ENCODE peak calls at places on chromosomes 12 and 14, in nine cellular contexts. Q, I, V, E, X, U, N, J and Z are unnamed samples.

GRCh38 chr14:89667983-89668382 is 250.9 kb upstream of the FOXN3 start:
- DNase-seq in E (no peak), N (no peak), I (peak), V (no peak), U (peak), J (no peak), Q (no peak), X (no peak), Z (no peak)

GRCh38 chr12:12015073-12015685 is 55.6 kb upstream of the BCL2L14 start:
- DNase-seq in E (no peak), X (no peak), U (no peak), I (no peak), V (no peak), Q (no peak), J (no peak), N (no peak), Z (no peak)

GRCh38 chr14:95490727-95491451 is 25.6 kb downstream of the SYNE3 start:
- DNase-seq in J (no peak), N (peak), X (no peak), I (peak), E (peak), U (peak), V (no peak), Q (no peak), Z (no peak)

GRCh38 chr14:105498430-105499255 is 7.6 kb downstream of the TEDC1 start:
- DNase-seq in I (no peak), V (peak), J (no peak), Q (no peak), E (no peak), X (no peak), U (no peak), N (no peak), Z (no peak)

GRCh38 chr12:3077572-3078081 is 448 bp downstream of the TSPAN9 start:
- DNase-seq in V (peak), N (no peak), U (peak), J (no peak), Q (peak), E (no peak), I (peak), X (no peak), Z (peak)

GRCh38 chr12:6476496-6476895 is 6.0 kb upstream of the VAMP1 start:
- DNase-seq in E (no peak), X (no peak), I (peak), U (peak), V (no peak), N (no peak), Q (no peak), J (no peak), Z (no peak)

GRCh38 chr12:105409881-105410471 is 79.5 kb downstream of the C12orf75 start:
- DNase-seq in U (peak), E (peak), J (no peak), V (peak), Q (peak), X (no peak), I (peak), N (no peak), Z (no peak)

GRCh38 chr14:28361486-28361885 is 405.1 kb upstream of the FOXG1 start:
- DNase-seq in Q (no peak), J (no peak), N (peak), X (no peak), U (no peak), I (no peak), E (no peak), V (no peak), Z (no peak)

GRCh38 chr14:101852785-101853184 is 91.3 kb downstream of the PPP2R5C start:
- DNase-seq in I (no peak), E (no peak), Q (no peak), V (no peak), N (no peak), J (no peak), U (no peak), X (no peak), Z (no peak)

GRCh38 chr14:39186941-39187525 is 12.0 kb downstream of the PNN start:
- DNase-seq in J (no peak), X (no peak), Q (no peak), E (no peak), U (no peak), V (no peak), N (no peak), I (no peak), Z (no peak)

GRCh38 chr14:33567003-33567735 is 383.7 kb downstream of the EGLN3 start:
- DNase-seq in V (no peak), Q (no peak), E (no peak), J (no peak), X (no peak), N (no peak), U (no peak), I (no peak), Z (no peak)

GRCh38 chr14:20782280-20782890 is 1.3 kb downstream of the RNASE6 start:
- DNase-seq in Q (no peak), N (no peak), V (no peak), E (no peak), U (peak), I (no peak), J (peak), X (no peak), Z (no peak)

GRCh38 chr12:7512528-7512927 is 9.0 kb upstream of the CD163 start:
- DNase-seq in N (peak), Q (no peak), I (peak), V (no peak), X (no peak), E (no peak), J (no peak), U (peak), Z (no peak)

GRCh38 chr14:99231181-99231849 is 40.7 kb downstream of the BCL11B start:
- DNase-seq in Q (no peak), N (no peak), U (no peak), E (no peak), V (no peak), X (no peak), J (no peak), I (no peak), Z (no peak)

GRCh38 chr12:130437555-130438242 is 100.0 kb downstream of the PIWIL1 start:
- DNase-seq in E (no peak), X (no peak), N (no peak), V (peak), U (no peak), J (no peak), I (no peak), Q (no peak), Z (no peak)

GRCh38 chr12:121678305-121678704 is 8.9 kb upstream of the MORN3 start:
- DNase-seq in V (no peak), E (no peak), Q (no peak), J (no peak), U (no peak), I (no peak), N (no peak), X (no peak), Z (no peak)

DNA sequence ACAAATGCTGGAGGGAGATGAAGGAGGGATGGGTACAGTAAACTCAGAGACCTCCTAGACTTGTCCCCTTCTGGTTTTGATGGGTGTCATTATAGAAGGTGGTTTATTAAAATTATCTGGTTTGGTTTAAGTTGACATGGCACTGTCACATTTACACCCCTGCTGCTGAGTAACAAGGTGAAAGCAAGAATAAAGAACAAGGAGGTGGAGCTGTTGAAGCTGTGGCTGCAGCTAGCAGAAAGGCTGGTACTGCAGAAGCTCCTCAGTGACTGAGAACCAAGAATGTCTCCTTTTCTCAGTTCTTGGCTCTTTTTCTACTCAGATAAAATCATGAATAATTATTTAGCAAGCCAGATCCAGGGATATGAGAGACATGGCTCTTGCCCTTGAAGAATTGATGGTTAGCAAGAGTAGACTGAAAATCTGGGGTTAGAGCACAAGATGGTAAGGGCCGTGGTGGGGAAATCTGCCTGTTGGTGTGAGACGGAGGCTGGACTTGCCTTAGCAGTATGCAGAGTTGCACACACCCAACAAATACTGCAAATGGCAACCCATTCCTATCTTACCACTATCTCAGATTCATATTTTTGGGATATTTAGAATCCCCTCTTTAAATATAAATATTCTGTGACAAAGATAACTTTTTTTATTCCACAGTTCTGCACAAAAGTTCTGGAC is at the start of gene GZMH:
- DNase-seq in Q (no peak), I (no peak), X (no peak), N (no peak), J (peak), U (no peak), V (no peak), E (no peak), Z (no peak)
- TF ChIP-seq CTCF in Q (no peak), I (no peak), X (no peak), N (no peak), J (no peak), U (no peak), V (no peak), E (no peak), Z (no peak)

GRCh38 chr12:102722147-102722546 is 194.9 kb downstream of the PAH start:
- DNase-seq in N (no peak), E (no peak), I (no peak), X (no peak), V (no peak), Q (no peak), U (no peak), J (no peak), Z (no peak)
- TF ChIP-seq CTCF in N (no peak), E (no peak), I (no peak), X (no peak), V (no peak), Q (no peak), U (no peak), J (no peak), Z (no peak)

DNA sequence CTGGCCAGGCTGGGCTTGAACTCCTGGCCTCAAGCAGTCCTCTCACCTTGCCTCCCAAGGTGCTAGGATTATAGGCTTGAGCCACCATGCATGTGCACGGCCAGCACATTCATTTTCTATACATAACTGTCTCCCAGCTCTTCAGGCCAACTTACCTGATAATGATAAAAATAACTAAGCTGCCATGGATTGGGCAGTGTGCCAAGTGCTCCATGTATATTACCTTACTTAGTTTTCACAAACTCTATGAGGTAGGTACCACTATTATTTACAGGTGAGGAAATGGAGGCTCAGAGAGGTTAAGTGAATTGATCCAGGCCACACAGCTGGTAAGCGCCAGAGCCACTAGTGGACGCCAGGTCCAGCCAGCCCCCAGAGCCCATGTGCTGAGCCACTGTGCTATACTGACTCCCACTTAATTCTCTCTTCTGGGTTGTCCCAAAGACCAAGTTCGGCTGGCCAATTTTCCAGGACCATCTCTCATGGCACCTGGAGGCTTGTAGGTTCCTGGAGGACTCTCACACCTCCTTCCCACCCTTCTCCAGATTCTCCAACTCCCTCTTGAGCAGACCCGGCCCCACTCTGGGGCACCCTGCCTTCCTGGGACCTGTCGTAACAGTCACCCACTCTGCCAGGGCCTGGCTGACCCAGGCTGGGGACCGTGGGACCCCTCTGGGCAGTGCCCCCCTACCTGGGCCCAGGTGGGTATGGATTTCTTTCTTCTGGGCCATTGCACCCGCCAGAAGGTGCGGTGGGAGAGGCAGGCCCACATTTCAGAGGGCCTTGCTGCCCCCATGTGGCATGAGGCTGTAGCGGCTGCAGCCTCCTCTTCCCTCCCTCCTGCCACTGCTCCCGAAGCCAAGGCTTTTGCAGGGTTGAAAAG is 30.2 kb upstream of the CIPC start:
- DNase-seq in N (peak), I (peak), Q (peak), J (peak), E (peak), X (no peak), V (no peak), U (peak), Z (peak)
- TF ChIP-seq CTCF in N (peak), I (peak), Q (peak), J (peak), E (peak), X (peak), V (peak), U (peak), Z (peak)

GRCh38 chr12:118840399-118840798 is 140.9 kb upstream of the SRRM4 start:
- DNase-seq in U (no peak), J (no peak), V (no peak), I (no peak), X (no peak), N (peak), E (no peak), Q (no peak), Z (peak)
- TF ChIP-seq CTCF in U (no peak), J (no peak), V (no peak), I (no peak), X (no peak), N (no peak), E (no peak), Q (no peak), Z (peak)